ENCODE peak calls at places on chromosomes 16 and 17, in six cellular contexts. B, N, J, H, S and R are unnamed samples.

GRCh38 chr16:15811778-15812750 is 44.8 kb downstream of the MYH11 start:
- DNase-seq in N (no peak), H (no peak), B (peak; percentile 48), S (peak; percentile 94), J (peak; percentile 86), R (no peak)

GRCh38 chr16:67311607-67312449 is 14.7 kb downstream of the KCTD19 start:
- DNase-seq in H (no peak), J (peak; percentile 96), N (peak; percentile 91), S (peak; percentile 100), B (peak; percentile 100), R (no peak)

GRCh38 chr17:80063815-80064585 is 27.6 kb downstream of the CCDC40 start:
- DNase-seq in S (peak; percentile 83), N (no peak), H (no peak), B (peak; percentile 71), J (peak; percentile 84), R (no peak)

GRCh38 chr16:71467810-71468209 is 5.8 kb upstream of the ZNF23 start:
- DNase-seq in N (peak; percentile 26), S (peak; percentile 16), H (peak; percentile 6), J (peak; percentile 71), B (no peak), R (peak; percentile 36)

GRCh38 chr17:50691550-50692447 is 15.9 kb downstream of the ANKRD40 start:
- DNase-seq in N (no peak), J (peak; percentile 64), B (no peak), H (no peak), S (no peak), R (no peak)

GRCh38 chr16:31357324-31358156 is 2.6 kb downstream of the ITGAX start:
- DNase-seq in H (no peak), B (peak; percentile 8), N (no peak), S (no peak), J (no peak), R (no peak)

GRCh38 chr17:73770115-73770848 is 126.0 kb upstream of the SDK2 start:
- DNase-seq in N (no peak), H (no peak), J (peak; percentile 92), S (peak; percentile 49), B (peak; percentile 94), R (no peak)

GRCh38 chr17:7754656-7755055 is 37.1 kb downstream of the DNAH2 start:
- DNase-seq in J (no peak), B (no peak), N (no peak), H (no peak), S (no peak), R (no peak)

GRCh38 chr16:66658860-66659190 is 37.7 kb downstream of the CMTM4 start:
- DNase-seq in H (no peak), S (no peak), B (no peak), N (no peak), J (no peak), R (no peak)

GRCh38 chr17:56985371-56986162 is 7.6 kb downstream of the SCPEP1 start:
- DNase-seq in N (no peak), B (no peak), H (no peak), J (no peak), S (no peak), R (no peak)

GRCh38 chr17:20244671-20245070 is 222.7 kb downstream of the LGALS9B start:
- DNase-seq in B (peak; percentile 33), N (no peak), S (no peak), J (no peak), H (no peak), R (no peak)

GRCh38 chr17:47324224-47325020 is 667 bp downstream of the EFCAB13 start:
- DNase-seq in N (peak; percentile 52), H (peak; percentile 59), S (peak; percentile 45), B (peak; percentile 52), J (peak; percentile 42), R (peak; percentile 51)

GRCh38 chr16:64051826-64052225 is 1070.0 kb downstream of the CDH11 start:
- DNase-seq in B (peak; percentile 6), S (no peak), N (no peak), J (peak; percentile 24), H (no peak), R (no peak)

GRCh38 chr17:40417258-40417608 is 463 bp downstream of the TOP2A start:
- DNase-seq in B (no peak), J (no peak), N (no peak), S (no peak), H (no peak), R (no peak)